ENCODE peak calls at places on chromosomes 1 and 21, in four cellular contexts. O is IMR-90; V is stimulated activated CD8-positive, alpha-beta memory T cell treated with anti-CD3 and anti-CD28 coated beads, Interleukin-4, amount 100 ng/mL, for 48 hours; T is germinal center. M is an unnamed sample.

GRCh38 chr1:38119000-38119399 is 72.4 kb upstream of the POU3F1 start:
- DNase-seq in V (no peak), O (no peak), T (no peak), M (no peak)

GRCh38 chr1:41621791-41622190 is 137.3 kb upstream of the EDN2 start:
- DNase-seq in O (no peak), V (no peak), T (no peak), M (no peak)

GRCh38 chr1:26998319-26999300 is 5.1 kb downstream of the TRNP1 start:
- DNase-seq in O (peak), T (no peak), V (no peak), M (no peak)

GRCh38 chr1:22217811-22218460 is 75.0 kb upstream of the WNT4 start:
- DNase-seq in V (no peak), T (no peak), O (no peak), M (no peak)

GRCh38 chr1:119715542-119715941 is 3.8 kb downstream of the PHGDH start:
- DNase-seq in V (no peak), O (peak), T (no peak), M (peak)

GRCh38 chr21:45074818-45075605 is 632 bp downstream of the ADARB1 start:
- DNase-seq in O (no peak), V (peak), T (peak), M (peak)

GRCh38 chr1:243974451-243975292 is 76.4 kb upstream of the ZBTB18 start:
- DNase-seq in T (no peak), O (peak), V (no peak), M (peak)

GRCh38 chr21:28410264-28410663 is 582.4 kb downstream of the LTN1 start:
- DNase-seq in T (no peak), O (no peak), V (no peak), M (no peak)

GRCh38 chr1:201505505-201505893 is 1.4 kb downstream of the CSRP1 start:
- DNase-seq in O (peak), T (no peak), V (no peak), M (peak)

GRCh38 chr1:64995316-64995715 is 29.0 kb upstream of the JAK1 start:
- DNase-seq in T (no peak), V (no peak), O (no peak), M (no peak)

GRCh38 chr1:160904783-160905616 is 20.0 kb upstream of the ITLN1 start:
- DNase-seq in O (no peak), T (no peak), V (no peak), M (no peak)

GRCh38 chr1:223712184-223712855 is at the start of gene CAPN2:
- DNase-seq in V (peak), T (peak), O (peak), M (peak)

GRCh38 chr1:24959623-24959975 is 29.5 kb upstream of the RUNX3 start:
- DNase-seq in T (no peak), V (no peak), O (no peak), M (no peak)

GRCh38 chr21:22725436-22725835 is 1727.2 kb downstream of the NCAM2 start:
- DNase-seq in O (no peak), T (no peak), V (no peak), M (no peak)

GRCh38 chr1:101178688-101179491 is 57.9 kb upstream of the S1PR1 start:
- DNase-seq in O (no peak), V (no peak), T (no peak), M (no peak)